ENCODE peak calls at places on chromosomes 16 and 17, in seven cellular contexts. Z is right atrium auricular region, K is kidney epithelial cell, E is tibial artery, W is MM.1S, N is NB4, F is cardiac muscle cell. O is an unnamed sample.

GRCh38 chr16:4936181-4936990 is 562 bp downstream of the PPL start:
- DNase-seq in Z (no peak), W (no peak), N (no peak), K (no peak), E (peak), F (peak), O (peak)

GRCh38 chr16:85366031-85366763 is 246.9 kb upstream of the GSE1 start:
- DNase-seq in E (no peak), Z (no peak), F (peak), N (no peak), W (no peak), K (no peak), O (no peak)

GRCh38 chr17:76492250-76492988 is 8.8 kb downstream of the RHBDF2 start:
- DNase-seq in K (no peak), W (no peak), E (no peak), F (no peak), Z (no peak), N (peak), O (peak)

GRCh38 chr17:75417054-75417453 is 11.6 kb upstream of the GRB2 start:
- DNase-seq in E (no peak), Z (no peak), W (no peak), K (no peak), F (peak), N (no peak), O (no peak)

GRCh38 chr16:81558444-81559175 is 114.0 kb downstream of the CMIP start:
- DNase-seq in W (no peak), N (peak), K (no peak), E (peak), Z (no peak), F (no peak), O (no peak)

GRCh38 chr16:83994087-83994486 is 26.0 kb downstream of the NECAB2 start:
- DNase-seq in W (no peak), E (no peak), Z (no peak), K (peak), N (peak), F (no peak), O (no peak)

GRCh38 chr17:29618272-29619065 is 4.2 kb downstream of the CORO6 start:
- DNase-seq in Z (no peak), W (no peak), E (no peak), F (no peak), K (no peak), N (no peak), O (no peak)

GRCh38 chr16:81365731-81366130 is 51.0 kb downstream of the GAN start:
- DNase-seq in Z (no peak), F (no peak), N (no peak), K (no peak), W (no peak), E (no peak), O (no peak)

GRCh38 chr17:14158707-14159106 is 78.0 kb downstream of the CDRT15 start:
- DNase-seq in F (no peak), N (no peak), Z (no peak), K (no peak), E (no peak), W (no peak), O (no peak)
- TF ChIP-seq CTCF in F (no peak), N (no peak), Z (no peak), K (no peak), E (no peak), W (no peak), O (no peak)

GRCh38 chr17:72419866-72420774 is 299.3 kb downstream of the SOX9 start:
- DNase-seq in Z (no peak), K (peak), N (peak), E (no peak), F (no peak), W (no peak), O (peak)
- TF ChIP-seq CTCF in Z (no peak), K (no peak), N (no peak), E (no peak), F (no peak), W (no peak), O (no peak)

DNA sequence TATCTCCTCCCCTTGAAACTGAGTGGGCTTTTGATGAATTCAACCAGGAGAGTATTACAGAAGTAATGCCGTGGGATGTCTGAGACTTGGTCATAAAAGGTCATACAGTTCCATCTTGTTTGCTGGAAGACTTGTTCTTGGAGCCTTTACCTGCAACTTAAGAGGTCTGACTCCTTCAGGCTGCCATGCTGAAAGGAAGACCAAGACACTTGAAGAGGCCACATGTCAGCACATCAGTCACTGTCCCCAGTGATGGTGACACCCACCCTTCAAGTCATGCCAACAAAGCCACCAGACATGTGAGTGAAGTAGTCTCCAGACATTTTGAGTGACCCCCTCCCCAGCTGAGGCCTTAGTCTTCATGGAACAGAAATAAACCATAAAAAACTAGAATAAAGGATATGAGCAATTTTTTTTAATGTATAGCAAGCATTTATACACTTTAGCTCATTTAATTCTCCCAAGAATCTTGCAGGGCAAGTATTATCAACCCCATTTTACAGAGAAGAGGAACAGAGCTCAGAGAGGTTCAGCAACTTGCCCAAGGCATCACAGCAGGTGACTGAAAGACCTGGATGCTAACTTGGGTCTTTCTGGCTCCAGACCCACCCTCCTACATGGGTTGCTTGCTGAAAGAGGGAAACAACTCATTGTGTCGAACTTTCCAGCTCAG is 38.2 kb downstream of the SOCS1 start:
- DNase-seq in W (no peak), Z (no peak), K (no peak), E (no peak), F (no peak), N (no peak), O (no peak)
- TF ChIP-seq CTCF in W (no peak), Z (no peak), K (no peak), E (no peak), F (no peak), N (no peak), O (no peak)

GRCh38 chr17:32755045-32755805 is 121.7 kb downstream of the MYO1D start:
- DNase-seq in N (peak), E (no peak), K (no peak), Z (no peak), W (peak), F (peak), O (peak)
- TF ChIP-seq CTCF in N (no peak), E (peak), K (peak), Z (peak), W (peak), F (peak), O (no peak)

O was measured in GM20000.